ENCODE peak calls at places on chromosomes 4 and X, in eight cellular contexts. One of them, this sample, is unnamed.

GRCh38 chrX:41137589-41137988 is 52.3 kb downstream of the USP9X start:
- DNase-seq in colonic mucosa: no peak
- DNase-seq in brain microvascular endothelial cell: no peak
- DNase-seq in prostate gland: no peak
- DNase-seq in upper lobe of right lung: no peak
- DNase-seq in psoas muscle: no peak
- DNase-seq in adrenal gland: no peak
- DNase-seq in AG10803: no peak
- DNase-seq in this sample: no peak

GRCh38 chrX:120769576-120770341 is 105.9 kb downstream of the CT47B1 start:
- DNase-seq in prostate gland: peak
- DNase-seq in AG10803: peak
- DNase-seq in adrenal gland: peak
- DNase-seq in psoas muscle: no peak
- DNase-seq in brain microvascular endothelial cell: peak
- DNase-seq in colonic mucosa: no peak
- DNase-seq in upper lobe of right lung: no peak
- DNase-seq in this sample: no peak

GRCh38 chr4:74615411-74615810 is 170.5 kb downstream of the AREG start:
- DNase-seq in colonic mucosa: no peak
- DNase-seq in prostate gland: no peak
- DNase-seq in psoas muscle: no peak
- DNase-seq in upper lobe of right lung: no peak
- DNase-seq in adrenal gland: no peak
- DNase-seq in brain microvascular endothelial cell: no peak
- DNase-seq in AG10803: no peak
- DNase-seq in this sample: no peak

GRCh38 chrX:136055651-136056221 is 70.5 kb downstream of the SLC9A6 start:
- DNase-seq in AG10803: peak
- DNase-seq in brain microvascular endothelial cell: peak
- DNase-seq in psoas muscle: peak
- DNase-seq in upper lobe of right lung: no peak
- DNase-seq in adrenal gland: no peak
- DNase-seq in prostate gland: no peak
- DNase-seq in colonic mucosa: no peak
- DNase-seq in this sample: no peak

GRCh38 chr4:8328866-8329559 is 59.5 kb downstream of the HTRA3 start:
- DNase-seq in psoas muscle: no peak
- DNase-seq in colonic mucosa: no peak
- DNase-seq in brain microvascular endothelial cell: no peak
- DNase-seq in AG10803: no peak
- DNase-seq in adrenal gland: no peak
- DNase-seq in prostate gland: no peak
- DNase-seq in upper lobe of right lung: peak
- DNase-seq in this sample: no peak

GRCh38 chr4:17103231-17103630 is 204.8 kb upstream of the LDB2 start:
- DNase-seq in AG10803: peak
- DNase-seq in colonic mucosa: no peak
- DNase-seq in prostate gland: no peak
- DNase-seq in brain microvascular endothelial cell: peak
- DNase-seq in adrenal gland: no peak
- DNase-seq in psoas muscle: no peak
- DNase-seq in upper lobe of right lung: no peak
- DNase-seq in this sample: no peak

GRCh38 chr4:186762361-186762760 is 38.7 kb upstream of the FAT1 start:
- DNase-seq in psoas muscle: no peak
- DNase-seq in brain microvascular endothelial cell: no peak
- DNase-seq in adrenal gland: no peak
- DNase-seq in AG10803: no peak
- DNase-seq in colonic mucosa: no peak
- DNase-seq in upper lobe of right lung: no peak
- DNase-seq in prostate gland: no peak
- DNase-seq in this sample: no peak

GRCh38 chrX:7158468-7158990 is 10.6 kb upstream of the PUDP start:
- DNase-seq in adrenal gland: no peak
- DNase-seq in prostate gland: no peak
- DNase-seq in upper lobe of right lung: no peak
- DNase-seq in AG10803: no peak
- DNase-seq in colonic mucosa: no peak
- DNase-seq in psoas muscle: no peak
- DNase-seq in brain microvascular endothelial cell: no peak
- DNase-seq in this sample: no peak

GRCh38 chr4:53854991-53855885 is 209.2 kb downstream of the CHIC2 start:
- DNase-seq in adrenal gland: no peak
- DNase-seq in psoas muscle: no peak
- DNase-seq in brain microvascular endothelial cell: no peak
- DNase-seq in prostate gland: no peak
- DNase-seq in colonic mucosa: no peak
- DNase-seq in AG10803: peak
- DNase-seq in upper lobe of right lung: no peak
- DNase-seq in this sample: no peak

GRCh38 chrX:23901065-23901464 is 6.7 kb downstream of the APOO start:
- DNase-seq in AG10803: peak
- DNase-seq in psoas muscle: no peak
- DNase-seq in adrenal gland: no peak
- DNase-seq in colonic mucosa: no peak
- DNase-seq in prostate gland: no peak
- DNase-seq in upper lobe of right lung: no peak
- DNase-seq in brain microvascular endothelial cell: peak
- DNase-seq in this sample: no peak

GRCh38 chr4:105895324-105895608 is at the start of gene NPNT:
- DNase-seq in prostate gland: no peak
- DNase-seq in colonic mucosa: no peak
- DNase-seq in AG10803: no peak
- DNase-seq in brain microvascular endothelial cell: no peak
- DNase-seq in upper lobe of right lung: no peak
- DNase-seq in adrenal gland: peak
- DNase-seq in psoas muscle: no peak
- DNase-seq in this sample: no peak

GRCh38 chrX:51860679-51861078 is 32.7 kb upstream of the MAGED1 start:
- DNase-seq in adrenal gland: peak
- DNase-seq in upper lobe of right lung: no peak
- DNase-seq in psoas muscle: no peak
- DNase-seq in prostate gland: peak
- DNase-seq in brain microvascular endothelial cell: no peak
- DNase-seq in colonic mucosa: peak
- DNase-seq in AG10803: peak
- DNase-seq in this sample: no peak

GRCh38 chrX:12210196-12210815 is 72.0 kb downstream of the FRMPD4 start:
- DNase-seq in prostate gland: no peak
- DNase-seq in upper lobe of right lung: no peak
- DNase-seq in AG10803: peak
- DNase-seq in adrenal gland: no peak
- DNase-seq in brain microvascular endothelial cell: peak
- DNase-seq in colonic mucosa: no peak
- DNase-seq in psoas muscle: peak
- DNase-seq in this sample: no peak

GRCh38 chrX:46251755-46252154 is 293.5 kb downstream of the ZNF674 start:
- DNase-seq in psoas muscle: no peak
- DNase-seq in adrenal gland: no peak
- DNase-seq in prostate gland: no peak
- DNase-seq in brain microvascular endothelial cell: peak
- DNase-seq in colonic mucosa: no peak
- DNase-seq in AG10803: peak
- DNase-seq in upper lobe of right lung: no peak
- DNase-seq in this sample: no peak

GRCh38 chrX:22134681-22135080 is 102.6 kb downstream of the PHEX start:
- DNase-seq in adrenal gland: no peak
- DNase-seq in AG10803: peak
- DNase-seq in prostate gland: peak
- DNase-seq in colonic mucosa: no peak
- DNase-seq in psoas muscle: no peak
- DNase-seq in brain microvascular endothelial cell: peak
- DNase-seq in upper lobe of right lung: no peak
- DNase-seq in this sample: no peak

DNA sequence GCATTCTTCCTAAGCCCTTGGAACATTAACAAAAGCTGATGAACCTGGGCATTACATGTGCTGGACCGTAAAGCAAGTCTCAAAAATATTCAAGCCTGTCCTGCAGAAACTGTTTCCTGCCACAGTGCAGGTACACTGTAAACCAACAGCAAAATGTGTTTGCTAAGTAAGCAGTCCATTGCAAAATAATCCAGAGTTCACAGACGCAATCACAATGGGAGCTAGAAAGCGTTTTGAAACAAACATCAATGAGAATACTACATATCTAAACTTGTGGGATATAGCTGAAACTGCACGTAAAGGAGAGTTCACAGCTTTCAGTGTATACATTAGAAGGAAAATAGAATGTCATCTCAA is 61.6 kb downstream of the RGS12 start:
- DNase-seq in AG10803: no peak
- DNase-seq in colonic mucosa: no peak
- DNase-seq in brain microvascular endothelial cell: no peak
- DNase-seq in adrenal gland: no peak
- DNase-seq in prostate gland: no peak
- DNase-seq in upper lobe of right lung: no peak
- DNase-seq in psoas muscle: no peak
- DNase-seq in this sample: no peak
- TF ChIP-seq CTCF in AG10803: no peak
- TF ChIP-seq CTCF in colonic mucosa: no peak
- TF ChIP-seq CTCF in brain microvascular endothelial cell: no peak
- TF ChIP-seq CTCF in adrenal gland: no peak
- TF ChIP-seq CTCF in prostate gland: no peak
- TF ChIP-seq CTCF in upper lobe of right lung: no peak
- TF ChIP-seq CTCF in psoas muscle: no peak
- TF ChIP-seq CTCF in this sample: no peak

GRCh38 chr4:76083386-76083785 is 8.9 kb downstream of the ART3 start:
- DNase-seq in AG10803: no peak
- DNase-seq in colonic mucosa: no peak
- DNase-seq in adrenal gland: no peak
- DNase-seq in brain microvascular endothelial cell: no peak
- DNase-seq in psoas muscle: no peak
- DNase-seq in upper lobe of right lung: no peak
- DNase-seq in prostate gland: no peak
- DNase-seq in this sample: no peak

GRCh38 chr4:76088719-76089118 is 14.2 kb downstream of the ART3 start:
- DNase-seq in colonic mucosa: no peak
- DNase-seq in psoas muscle: no peak
- DNase-seq in brain microvascular endothelial cell: no peak
- DNase-seq in upper lobe of right lung: no peak
- DNase-seq in AG10803: no peak
- DNase-seq in adrenal gland: no peak
- DNase-seq in prostate gland: no peak
- DNase-seq in this sample: no peak

GRCh38 chr4:76090241-76090691 is 15.8 kb downstream of the ART3 start:
- DNase-seq in upper lobe of right lung: no peak
- DNase-seq in colonic mucosa: peak
- DNase-seq in psoas muscle: no peak
- DNase-seq in prostate gland: peak
- DNase-seq in brain microvascular endothelial cell: peak
- DNase-seq in AG10803: peak
- DNase-seq in adrenal gland: peak
- DNase-seq in this sample: peak

GRCh38 chr4:76087007-76087769 is 12.7 kb downstream of the ART3 start:
- DNase-seq in AG10803: peak
- DNase-seq in psoas muscle: peak
- DNase-seq in colonic mucosa: peak
- DNase-seq in prostate gland: peak
- DNase-seq in upper lobe of right lung: no peak
- DNase-seq in adrenal gland: peak
- DNase-seq in brain microvascular endothelial cell: peak
- DNase-seq in this sample: peak

DNA sequence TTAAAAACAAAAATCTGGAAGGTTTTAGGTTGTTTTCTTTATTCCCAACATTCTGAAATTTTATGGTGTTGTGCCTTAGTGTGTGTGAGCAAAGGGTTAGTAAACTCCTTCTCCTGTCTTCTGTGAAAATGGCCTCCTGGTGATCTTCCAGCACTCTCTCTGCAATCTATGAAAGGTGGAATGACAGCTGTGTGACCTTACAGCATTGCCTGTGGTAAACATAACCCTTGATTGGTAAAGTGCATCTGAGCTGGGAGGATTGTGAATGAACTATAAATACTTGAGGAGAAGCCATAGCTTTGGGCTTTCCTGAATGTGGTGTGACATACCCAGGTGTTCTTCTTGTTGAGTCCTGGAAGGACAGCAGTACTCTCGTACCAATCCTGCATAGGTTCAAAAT is 10.0 kb downstream of the ART3 start:
- DNase-seq in upper lobe of right lung: no peak
- DNase-seq in adrenal gland: no peak
- DNase-seq in AG10803: no peak
- DNase-seq in colonic mucosa: no peak
- DNase-seq in psoas muscle: no peak
- DNase-seq in brain microvascular endothelial cell: no peak
- DNase-seq in prostate gland: no peak
- DNase-seq in this sample: no peak
- H3K4me3 ChIP-seq in upper lobe of right lung: no peak
- H3K4me3 ChIP-seq in adrenal gland: no peak
- H3K4me3 ChIP-seq in AG10803: no peak
- H3K4me3 ChIP-seq in colonic mucosa: no peak
- H3K4me3 ChIP-seq in psoas muscle: no peak
- H3K4me3 ChIP-seq in brain microvascular endothelial cell: no peak
- H3K4me3 ChIP-seq in prostate gland: no peak
- H3K4me3 ChIP-seq in this sample: no peak

GRCh38 chr4:77415689-77416088 is 189.9 kb upstream of the CXCL13 start:
- DNase-seq in prostate gland: no peak
- DNase-seq in adrenal gland: no peak
- DNase-seq in colonic mucosa: no peak
- DNase-seq in psoas muscle: no peak
- DNase-seq in brain microvascular endothelial cell: no peak
- DNase-seq in upper lobe of right lung: no peak
- DNase-seq in AG10803: no peak
- DNase-seq in this sample: peak

GRCh38 chr4:77418333-77418732 is 187.3 kb upstream of the CXCL13 start:
- DNase-seq in colonic mucosa: no peak
- DNase-seq in brain microvascular endothelial cell: no peak
- DNase-seq in prostate gland: no peak
- DNase-seq in adrenal gland: no peak
- DNase-seq in AG10803: peak
- DNase-seq in psoas muscle: no peak
- DNase-seq in upper lobe of right lung: no peak
- DNase-seq in this sample: no peak
- TF ChIP-seq CTCF in colonic mucosa: no peak
- TF ChIP-seq CTCF in brain microvascular endothelial cell: peak
- TF ChIP-seq CTCF in prostate gland: peak
- TF ChIP-seq CTCF in adrenal gland: no peak
- TF ChIP-seq CTCF in AG10803: peak
- TF ChIP-seq CTCF in psoas muscle: no peak
- TF ChIP-seq CTCF in upper lobe of right lung: no peak
- TF ChIP-seq CTCF in this sample: peak

DNA sequence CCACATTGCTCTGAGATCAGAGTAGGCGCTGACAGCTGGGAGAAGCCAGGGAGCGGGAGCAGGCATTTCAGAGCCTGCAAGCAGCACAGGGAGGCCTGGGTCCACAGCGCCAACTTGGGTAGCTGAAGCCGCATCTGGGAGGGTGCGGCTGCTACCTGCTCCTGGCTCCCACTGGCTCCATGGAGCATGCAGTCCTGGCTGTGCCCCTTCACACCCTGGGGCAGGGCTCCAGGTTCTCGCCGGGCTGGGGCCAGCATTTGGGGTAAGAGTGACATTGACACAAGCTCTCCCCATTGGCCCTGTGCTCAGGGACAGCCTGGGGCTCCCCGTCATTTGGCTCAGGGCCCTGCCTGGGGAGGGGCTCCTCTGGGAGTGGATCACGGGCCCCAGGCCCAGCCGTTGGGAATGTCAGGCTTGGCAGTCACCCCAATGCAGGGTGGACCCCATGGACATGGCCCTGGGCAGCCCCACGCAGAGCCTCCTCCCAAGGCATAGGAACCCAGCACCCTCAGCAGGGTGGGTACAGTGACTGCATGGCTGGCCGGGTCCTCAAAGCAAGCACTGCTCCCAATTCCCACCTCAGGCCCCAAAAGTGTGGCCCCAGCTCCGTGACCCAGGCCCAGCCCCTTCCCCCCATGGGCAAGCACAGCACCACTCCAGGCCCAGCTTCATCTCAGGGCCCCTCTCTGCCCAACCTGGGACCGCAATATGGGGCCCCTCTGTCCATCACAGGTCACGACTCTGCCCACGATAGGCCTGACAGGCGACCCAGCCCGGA is 82.4 kb downstream of the PRDM5 start:
- DNase-seq in upper lobe of right lung: peak
- DNase-seq in brain microvascular endothelial cell: no peak
- DNase-seq in AG10803: no peak
- DNase-seq in psoas muscle: no peak
- DNase-seq in adrenal gland: no peak
- DNase-seq in colonic mucosa: no peak
- DNase-seq in prostate gland: no peak
- DNase-seq in this sample: no peak
- H3K4me3 ChIP-seq in upper lobe of right lung: no peak
- H3K4me3 ChIP-seq in brain microvascular endothelial cell: no peak
- H3K4me3 ChIP-seq in AG10803: no peak
- H3K4me3 ChIP-seq in psoas muscle: no peak
- H3K4me3 ChIP-seq in adrenal gland: no peak
- H3K4me3 ChIP-seq in colonic mucosa: no peak
- H3K4me3 ChIP-seq in prostate gland: no peak
- H3K4me3 ChIP-seq in this sample: no peak